ENCODE peak calls at places on chromosomes 1 and 21, in six cellular contexts. I is OCI-LY7, E is HCT116, A is neural progenitor cell, H is hepatocyte, M is GM23338. R is an unnamed sample.

GRCh38 chr1:19942088-19942487 is 18.7 kb upstream of the PLA2G2E start:
- DNase-seq in I (no peak), E (no peak), A (no peak), H (peak), M (no peak), R (no peak)

GRCh38 chr1:218382261-218382660 is 37.1 kb downstream of the TGFB2 start:
- DNase-seq in I (no peak), E (no peak), A (no peak), H (no peak), M (no peak), R (no peak)

GRCh38 chr1:22575532-22576147 is 12.4 kb downstream of the EPHA8 start:
- DNase-seq in I (no peak), E (no peak), A (no peak), H (no peak), M (no peak), R (no peak)

GRCh38 chr1:21334214-21335087 is 44.2 kb upstream of the ECE1 start:
- DNase-seq in I (peak), E (no peak), A (peak), H (peak), M (peak), R (peak)

GRCh38 chr1:161835963-161836362 is 69.8 kb downstream of the ATF6 start:
- DNase-seq in I (no peak), E (no peak), A (no peak), H (no peak), M (no peak), R (no peak)

GRCh38 chr1:17162941-17163340 is 42.0 kb upstream of the PADI1 start:
- DNase-seq in I (no peak), E (no peak), A (no peak), H (no peak), M (no peak), R (peak)

GRCh38 chr21:14120091-14120734 is 90.5 kb downstream of the LIPI start:
- DNase-seq in I (peak), E (no peak), A (peak), H (peak), M (peak), R (peak)

GRCh38 chr1:12035306-12035705 is 16.0 kb downstream of the MIIP start:
- DNase-seq in I (no peak), E (no peak), A (no peak), H (no peak), M (no peak), R (no peak)

GRCh38 chr1:220430059-220430458 is 97.9 kb upstream of the MARK1 start:
- DNase-seq in I (no peak), E (no peak), A (peak), H (no peak), M (peak), R (peak)

GRCh38 chr1:229271448-229272120 is 673 bp downstream of the RAB4A start:
- DNase-seq in I (peak), E (no peak), A (peak), H (peak), M (peak), R (peak)

DNA sequence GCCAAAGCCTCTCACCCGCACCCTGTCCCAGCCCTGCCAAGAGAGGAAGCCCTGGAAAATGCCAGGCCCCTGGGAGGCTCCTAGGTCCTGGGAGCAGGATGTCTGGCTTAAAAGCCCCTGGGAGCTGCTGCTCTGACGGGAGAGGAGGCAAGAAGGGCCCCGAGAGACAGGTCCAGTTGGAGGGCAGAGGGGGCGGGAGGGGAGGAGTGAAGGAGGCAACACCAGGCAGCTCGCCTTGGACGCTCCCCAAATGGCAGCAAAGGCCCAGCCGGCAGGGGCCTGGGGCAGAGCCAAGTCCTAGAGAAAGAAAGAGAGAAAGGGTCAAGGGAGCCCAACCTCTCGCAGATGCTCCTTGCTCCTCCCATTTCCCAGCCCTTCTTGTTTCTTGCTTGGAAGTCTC is 6.8 kb downstream of the ETV3L start:
- DNase-seq in I (no peak), E (no peak), A (no peak), H (no peak), M (peak), R (no peak)
- TF ChIP-seq EZH2phosphoT487 in I (no peak), E (no peak), A (no peak), H (no peak), M (no peak), R (no peak)

GRCh38 chr1:24022611-24023359 is 42.7 kb upstream of the SRSF10 start:
- DNase-seq in I (no peak), E (no peak), A (no peak), H (peak), M (no peak), R (peak)

GRCh38 chr1:24027838-24028468 is 47.8 kb upstream of the SRSF10 start:
- DNase-seq in I (peak), E (no peak), A (no peak), H (peak), M (peak), R (peak)
- TF ChIP-seq CTCF in I (peak), E (peak), A (peak), H (peak), M (peak), R (peak)

DNA sequence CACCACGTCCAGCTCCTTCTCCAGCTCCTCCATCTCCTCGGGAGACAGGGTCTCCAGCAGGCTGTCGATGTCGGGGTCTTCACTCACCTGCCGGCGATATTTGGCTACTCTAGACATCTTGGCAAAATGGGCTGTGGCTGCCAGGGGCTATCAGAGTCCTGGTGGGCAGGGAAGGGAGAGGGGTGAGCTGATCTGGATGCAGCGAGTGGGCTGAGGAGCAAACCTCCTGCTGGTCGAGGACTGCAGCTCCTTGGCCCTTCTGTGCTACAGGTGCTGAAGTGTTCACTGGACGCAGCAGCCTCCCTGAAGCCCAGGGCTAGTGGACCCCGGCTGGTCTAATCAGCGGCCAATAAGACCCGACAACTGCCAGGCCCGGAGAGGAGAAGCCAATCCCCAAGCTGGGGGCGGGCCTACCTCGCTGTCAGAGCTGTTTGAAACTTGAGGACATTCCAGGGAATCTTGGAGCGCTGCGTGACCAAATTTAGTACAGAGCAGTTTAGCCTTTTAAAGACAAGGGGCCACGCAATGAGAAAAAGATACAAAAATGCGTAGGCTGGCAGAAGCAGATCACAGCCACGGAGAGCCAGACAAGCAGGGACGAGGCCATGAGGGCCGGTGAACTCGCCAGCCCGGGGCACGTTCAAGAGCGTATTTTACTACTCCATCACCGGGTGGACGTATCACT is at the start of gene LMOD1:
- DNase-seq in I (no peak), E (no peak), A (peak), H (peak), M (peak), R (peak)
- TF ChIP-seq EZH2phosphoT487 in I (no peak), E (no peak), A (no peak), H (no peak), M (no peak), R (no peak)

GRCh38 chr1:104648269-104648691 is 898.6 kb downstream of the AMY1C start:
- DNase-seq in I (peak), E (no peak), A (peak), H (peak), M (peak), R (peak)
- TF ChIP-seq CTCF in I (peak), E (no peak), A (peak), H (peak), M (peak), R (peak)

DNA sequence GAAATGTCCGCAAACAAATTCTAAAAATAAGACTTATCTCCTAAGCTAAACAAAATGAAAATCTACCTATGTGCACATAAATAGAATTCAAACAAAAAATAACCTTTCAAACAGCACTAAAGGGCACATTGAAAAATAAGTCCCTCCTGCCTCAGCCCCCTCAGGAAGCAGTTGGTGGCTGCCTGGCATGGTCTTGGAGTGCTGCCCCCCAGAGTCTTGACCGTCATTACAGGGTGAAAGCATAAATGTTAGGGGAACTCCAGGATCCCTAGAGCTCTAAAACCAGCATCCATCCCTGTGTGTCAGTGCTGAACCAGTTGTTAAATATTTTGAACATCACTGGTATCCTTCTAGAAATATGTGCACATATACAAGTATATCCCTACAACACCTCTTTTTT is 6.5 kb upstream of the NPL start:
- DNase-seq in I (peak), E (no peak), A (peak), H (no peak), M (peak), R (no peak)
- TF ChIP-seq EZH2phosphoT487 in I (no peak), E (no peak), A (no peak), H (no peak), M (no peak), R (no peak)

DNA sequence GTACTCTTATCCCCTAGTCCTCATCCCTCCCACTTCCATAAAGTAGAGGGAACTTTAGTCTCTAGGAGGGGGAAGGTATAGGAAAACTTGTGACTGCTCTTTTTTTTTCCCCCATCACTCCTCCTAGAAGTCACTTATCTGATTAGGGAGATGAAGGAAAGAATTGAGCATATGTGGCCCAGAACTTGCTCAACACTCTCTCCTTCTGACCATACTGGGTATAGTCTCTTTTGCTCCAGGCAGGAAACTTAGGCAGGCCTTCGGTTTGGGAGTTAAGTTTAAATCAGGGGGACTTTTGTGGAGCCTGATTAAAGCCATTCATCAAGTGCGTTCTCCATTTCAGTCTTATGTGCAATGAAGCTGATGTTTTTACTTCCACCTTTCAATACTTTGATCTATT is 5.8 kb downstream of the UBE2U start:
- DNase-seq in I (no peak), E (no peak), A (no peak), H (no peak), M (peak), R (no peak)
- TF ChIP-seq CTCF in I (no peak), E (no peak), A (no peak), H (no peak), M (peak), R (no peak)

GRCh38 chr1:246142320-246142893 is 364.7 kb downstream of the SMYD3 start:
- DNase-seq in I (no peak), E (peak), A (no peak), H (peak), M (no peak), R (peak)
- TF ChIP-seq EZH2phosphoT487 in I (no peak), E (no peak), A (no peak), H (no peak), M (no peak), R (no peak)

DNA sequence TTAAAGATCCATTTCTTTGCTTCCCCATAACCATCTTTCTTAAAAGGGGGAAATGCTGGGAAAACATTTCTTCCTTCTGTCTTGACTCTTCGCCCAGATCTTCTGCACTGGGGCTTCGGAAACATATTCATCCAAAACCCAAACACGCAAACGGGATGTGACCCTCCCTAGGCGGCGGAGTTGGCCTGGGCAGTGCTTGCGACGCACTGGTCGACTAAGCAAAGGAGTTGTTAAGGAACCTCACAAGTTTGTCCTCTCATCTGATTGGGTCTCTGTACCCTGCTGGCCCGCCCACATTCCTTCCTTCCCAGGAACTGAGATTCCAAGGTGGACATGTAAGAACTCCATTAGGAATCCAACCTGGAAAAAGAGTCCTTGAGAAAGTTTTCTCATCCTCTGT is 2.5 kb downstream of the ADAMTS5 start:
- DNase-seq in I (no peak), E (no peak), A (peak), H (no peak), M (peak), R (no peak)
- TF ChIP-seq CTCF in I (no peak), E (no peak), A (no peak), H (no peak), M (no peak), R (no peak)

GRCh38 chr1:53127546-53127945 is 14.9 kb downstream of the SLC1A7 start:
- DNase-seq in I (no peak), E (no peak), A (no peak), H (no peak), M (no peak), R (no peak)

GRCh38 chr1:53130598-53130877 is 11.9 kb downstream of the SLC1A7 start:
- DNase-seq in I (no peak), E (no peak), A (no peak), H (no peak), M (no peak), R (no peak)

GRCh38 chr1:53126495-53126894 is 15.9 kb downstream of the SLC1A7 start:
- DNase-seq in I (no peak), E (no peak), A (no peak), H (no peak), M (no peak), R (no peak)

GRCh38 chr1:53129891-53130597 is 12.4 kb downstream of the SLC1A7 start:
- DNase-seq in I (no peak), E (no peak), A (no peak), H (no peak), M (no peak), R (no peak)

GRCh38 chr1:53128401-53128800 is 14.0 kb downstream of the SLC1A7 start:
- DNase-seq in I (no peak), E (no peak), A (no peak), H (no peak), M (no peak), R (no peak)
- TF ChIP-seq EZH2phosphoT487 in I (no peak), E (no peak), A (no peak), H (no peak), M (no peak), R (no peak)

GRCh38 chr1:44499306-44499705 is 94.3 kb downstream of the RNF220 start:
- DNase-seq in I (no peak), E (no peak), A (no peak), H (no peak), M (no peak), R (no peak)

GRCh38 chr1:44501022-44501910 is 96.2 kb downstream of the RNF220 start:
- DNase-seq in I (no peak), E (no peak), A (peak), H (no peak), M (peak), R (no peak)

GRCh38 chr1:44503625-44504024 is 98.6 kb downstream of the RNF220 start:
- DNase-seq in I (no peak), E (no peak), A (no peak), H (no peak), M (no peak), R (no peak)

GRCh38 chr1:44497422-44498170 is 92.5 kb downstream of the RNF220 start:
- DNase-seq in I (no peak), E (no peak), A (no peak), H (no peak), M (no peak), R (no peak)

DNA sequence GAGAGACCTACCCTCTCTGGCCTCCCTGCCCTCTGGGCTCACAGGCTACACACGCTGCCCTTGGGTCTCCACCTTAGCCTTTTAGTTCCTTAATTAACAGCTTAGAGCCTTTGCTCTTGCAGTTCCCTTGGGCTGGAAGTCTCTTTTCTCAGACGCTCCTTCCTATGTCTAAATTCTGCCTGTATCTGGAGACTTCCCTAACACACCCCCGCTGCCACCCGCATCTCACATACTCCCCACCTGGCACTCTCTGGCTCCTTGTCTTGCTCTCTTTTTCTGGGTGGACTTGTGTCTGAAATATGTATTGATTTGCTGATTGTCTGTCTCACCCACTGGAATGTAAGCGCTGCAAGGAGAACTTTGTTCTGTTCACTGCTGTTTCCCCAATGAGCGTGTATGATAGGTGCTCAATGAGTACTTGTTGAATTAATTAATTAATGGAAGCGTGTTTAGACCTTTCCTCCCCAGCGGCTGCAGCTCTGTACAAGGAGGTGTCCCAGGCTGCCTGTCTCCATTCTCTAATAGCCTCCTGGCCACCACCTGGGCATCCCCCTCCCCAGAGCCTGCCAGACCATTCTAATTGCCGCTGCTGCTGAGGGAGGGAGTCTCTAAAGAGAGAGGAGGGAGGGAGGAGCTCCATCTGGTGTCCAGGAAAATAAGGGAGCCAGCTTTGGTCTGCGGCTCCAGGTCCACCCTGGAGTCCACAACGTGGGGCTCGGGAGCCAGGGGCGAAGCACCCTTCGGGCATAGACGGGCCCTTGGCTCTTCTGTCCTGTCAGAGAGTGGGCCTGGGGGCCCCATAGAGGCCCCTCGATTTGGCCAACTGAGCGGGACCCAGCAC is 95.3 kb downstream of the RNF220 start:
- DNase-seq in I (no peak), E (no peak), A (peak), H (peak), M (peak), R (peak)
- TF ChIP-seq CTCF in I (no peak), E (no peak), A (peak), H (peak), M (peak), R (peak)